ENCODE peak calls at places on chromosomes 16 and 17, in eight cellular contexts. R is CD8-positive, alpha-beta memory T cell; G is activated CD8-positive, alpha-beta memory T cell treated with anti-CD3 and anti-CD28 coated beads for 48 hours; H is stimulated activated CD8-positive, alpha-beta memory T cell treated with anti-CD3 and anti-CD28 coated beads, Interleukin-12 subunit alpha, Interleukin-12 subunit beta, amount 100 ng/mL, for 4 hours; M is naive thymus-derived CD4-positive, alpha-beta T cell; J is hypothalamus; B is progenitor cell of endocrine pancreas; Y is lower leg skin. A is an unnamed sample.

GRCh38 chr16:87451563-87452210 is 41.1 kb downstream of the ZCCHC14 start:
- DNase-seq in R (no peak), G (no peak), H (no peak), M (no peak), J (no peak), B (no peak), Y (no peak), A (no peak)

GRCh38 chr17:45070001-45070400 is 8.9 kb downstream of the NMT1 start:
- DNase-seq in R (no peak), G (no peak), H (no peak), M (no peak), J (no peak), B (no peak), Y (no peak), A (no peak)

GRCh38 chr17:50332196-50332595 is 13.7 kb upstream of the XYLT2 start:
- DNase-seq in R (no peak), G (no peak), H (no peak), M (no peak), J (no peak), B (no peak), Y (no peak), A (no peak)

GRCh38 chr16:14186007-14186953 is 115.2 kb downstream of the MRTFB start:
- DNase-seq in R (no peak), G (no peak), H (no peak), M (no peak), J (peak), B (no peak), Y (no peak), A (peak)

GRCh38 chr16:86572041-86572521 is 5.5 kb downstream of the FOXC2 start:
- DNase-seq in R (no peak), G (no peak), H (no peak), M (no peak), J (no peak), B (no peak), Y (no peak), A (no peak)

GRCh38 chr17:81403040-81403467 is 7.8 kb downstream of the BAHCC1 start:
- DNase-seq in R (no peak), G (no peak), H (no peak), M (no peak), J (no peak), B (no peak), Y (no peak), A (no peak)

GRCh38 chr16:49980166-49980565 is 44.9 kb upstream of the CNEP1R1 start:
- DNase-seq in R (no peak), G (no peak), H (no peak), M (no peak), J (no peak), B (no peak), Y (no peak), A (no peak)

GRCh38 chr17:3915642-3916012 is 638 bp downstream of the P2RX1 start:
- DNase-seq in R (no peak), G (no peak), H (no peak), M (no peak), J (no peak), B (no peak), Y (no peak), A (no peak)

GRCh38 chr17:80780381-80781187 is 211.1 kb upstream of the CHMP6 start:
- DNase-seq in R (peak), G (no peak), H (no peak), M (peak), J (no peak), B (no peak), Y (no peak), A (no peak)

GRCh38 chr17:16013943-16014407 is 14.4 kb downstream of the TTC19 start:
- DNase-seq in R (no peak), G (no peak), H (no peak), M (no peak), J (no peak), B (no peak), Y (no peak), A (no peak)

GRCh38 chr16:28554634-28555423 is 1.1 kb downstream of the SGF29 start:
- DNase-seq in R (no peak), G (no peak), H (no peak), M (no peak), J (no peak), B (no peak), Y (no peak), A (no peak)

GRCh38 chr17:1162116-1162855 is 17.5 kb downstream of the ABR start:
- DNase-seq in R (no peak), G (no peak), H (no peak), M (no peak), J (no peak), B (no peak), Y (no peak), A (no peak)

GRCh38 chr17:17877548-17878358 is 41.0 kb upstream of the SREBF1 start:
- DNase-seq in R (no peak), G (no peak), H (no peak), M (no peak), J (peak), B (no peak), Y (peak), A (no peak)

GRCh38 chr17:2962236-2962635 is 101.2 kb downstream of the OR1D5 start:
- DNase-seq in R (no peak), G (no peak), H (no peak), M (no peak), J (no peak), B (no peak), Y (peak), A (no peak)

A was measured in dorsolateral prefrontal cortex.